ENCODE peak calls at places on chromosomes 7 and 10, in seven cellular contexts. Z is NCI-H748 treated with DMSO at 0.1 percent for 48 hours, L is cardiac muscle cell, G is NCI-H1092 treated with DMSO at 0.1 percent for 48 hours, H is cerebellar cortex, X is AG04450, E is T-helper 17 cell. N is an unnamed sample.

GRCh38 chr10:58115218-58116050 is 152.3 kb downstream of the IPMK start:
- DNase-seq in Z (no peak), L (no peak), G (no peak), H (no peak), X (no peak), E (no peak), N (no peak)

GRCh38 chr7:94431620-94432295 is 37.1 kb downstream of the COL1A2 start:
- DNase-seq in Z (no peak), L (no peak), G (no peak), H (no peak), X (no peak), E (no peak), N (no peak)

GRCh38 chr10:3147117-3147820 is 25.3 kb downstream of the PITRM1 start:
- DNase-seq in Z (no peak), L (no peak), G (no peak), H (no peak), X (no peak), E (no peak), N (no peak)

GRCh38 chr7:156589808-156590207 is 50.8 kb upstream of the RNF32 start:
- DNase-seq in Z (no peak), L (no peak), G (no peak), H (no peak), X (no peak), E (no peak), N (no peak)

GRCh38 chr10:102963237-102963886 is 45.3 kb downstream of the CNNM2 start:
- DNase-seq in Z (no peak), L (no peak), G (no peak), H (no peak), X (no peak), E (no peak), N (no peak)

GRCh38 chr7:40057292-40057691 is 77.1 kb downstream of the MPLKIP start:
- DNase-seq in Z (no peak), L (peak; percentile 55), G (peak; percentile 77), H (peak; percentile 38), X (no peak), E (no peak), N (peak; percentile 70)

GRCh38 chr7:24728121-24728500 is 29.2 kb downstream of the GSDME start:
- DNase-seq in Z (no peak), L (no peak), G (no peak), H (no peak), X (no peak), E (no peak), N (no peak)

GRCh38 chr10:125775491-125776106 is at the start of gene MMP21:
- DNase-seq in Z (no peak), L (no peak), G (no peak), H (no peak), X (no peak), E (no peak), N (no peak)

GRCh38 chr10:4470231-4470840 is 355.7 kb upstream of the AKR1E2 start:
- DNase-seq in Z (no peak), L (no peak), G (no peak), H (no peak), X (peak; percentile 65), E (no peak), N (no peak)

GRCh38 chr10:8059191-8059936 is 4.9 kb downstream of the GATA3 start:
- DNase-seq in Z (no peak), L (no peak), G (no peak), H (no peak), X (no peak), E (no peak), N (no peak)

GRCh38 chr7:137535579-137535978 is 192.0 kb upstream of the PTN start:
- DNase-seq in Z (no peak), L (peak; percentile 73), G (no peak), H (no peak), X (no peak), E (no peak), N (no peak)